ENCODE peak calls at places on chromosomes 11 and 22, in seven cellular contexts. One of them, this sample, is unnamed. For H3K4me1, the result is how much of the 10 kb centered on the place peaks cover.

GRCh38 chr11:73314121-73314948 is 6.3 kb downstream of the ARHGEF17 start:
- DNase-seq in stomach: no peak
- DNase-seq in CD4-positive, CD25-positive, alpha-beta regulatory T cell: no peak
- DNase-seq in body of pancreas: no peak
- DNase-seq in cardiac muscle cell: peak
- DNase-seq in lung: peak
- DNase-seq in adipocyte: peak
- DNase-seq in this sample: no peak

GRCh38 chr22:50002791-50003190 is 9.8 kb downstream of the IL17REL start:
- DNase-seq in stomach: no peak
- DNase-seq in CD4-positive, CD25-positive, alpha-beta regulatory T cell: no peak
- DNase-seq in body of pancreas: no peak
- DNase-seq in cardiac muscle cell: no peak
- DNase-seq in lung: no peak
- DNase-seq in adipocyte: no peak
- DNase-seq in this sample: no peak

GRCh38 chr11:71434576-71435130 is 13.5 kb downstream of the DHCR7 start:
- DNase-seq in stomach: no peak
- DNase-seq in CD4-positive, CD25-positive, alpha-beta regulatory T cell: no peak
- DNase-seq in body of pancreas: no peak
- DNase-seq in cardiac muscle cell: no peak
- DNase-seq in lung: no peak
- DNase-seq in adipocyte: no peak
- DNase-seq in this sample: no peak

GRCh38 chr11:29448246-29448877 is 568.5 kb downstream of the KCNA4 start:
- DNase-seq in stomach: no peak
- DNase-seq in CD4-positive, CD25-positive, alpha-beta regulatory T cell: no peak
- DNase-seq in body of pancreas: no peak
- DNase-seq in cardiac muscle cell: peak
- DNase-seq in lung: no peak
- DNase-seq in adipocyte: peak
- DNase-seq in this sample: no peak

GRCh38 chr22:32926600-32926999 is 125.1 kb downstream of the TIMP3 start:
- DNase-seq in stomach: no peak
- DNase-seq in CD4-positive, CD25-positive, alpha-beta regulatory T cell: no peak
- DNase-seq in body of pancreas: no peak
- DNase-seq in cardiac muscle cell: peak
- DNase-seq in lung: no peak
- DNase-seq in adipocyte: peak
- DNase-seq in this sample: no peak

GRCh38 chr11:59263225-59263894 is 50.6 kb upstream of the MPEG1 start:
- DNase-seq in stomach: peak
- DNase-seq in CD4-positive, CD25-positive, alpha-beta regulatory T cell: no peak
- DNase-seq in body of pancreas: peak
- DNase-seq in cardiac muscle cell: peak
- DNase-seq in lung: no peak
- DNase-seq in adipocyte: no peak
- DNase-seq in this sample: no peak

GRCh38 chr11:72982286-72982685 is 159.8 kb downstream of the FCHSD2 start:
- DNase-seq in stomach: no peak
- DNase-seq in CD4-positive, CD25-positive, alpha-beta regulatory T cell: no peak
- DNase-seq in body of pancreas: no peak
- DNase-seq in cardiac muscle cell: no peak
- DNase-seq in lung: no peak
- DNase-seq in adipocyte: no peak
- DNase-seq in this sample: no peak

GRCh38 chr11:58938398-58938797 is 890 bp upstream of the GLYATL1 start:
- DNase-seq in stomach: no peak
- DNase-seq in CD4-positive, CD25-positive, alpha-beta regulatory T cell: no peak
- DNase-seq in body of pancreas: no peak
- DNase-seq in cardiac muscle cell: no peak
- DNase-seq in lung: no peak
- DNase-seq in adipocyte: no peak
- DNase-seq in this sample: no peak

GRCh38 chr11:64060861-64061444 is 25.2 kb downstream of the FLRT1 start:
- DNase-seq in stomach: peak
- DNase-seq in CD4-positive, CD25-positive, alpha-beta regulatory T cell: peak
- DNase-seq in body of pancreas: no peak
- DNase-seq in cardiac muscle cell: peak
- DNase-seq in lung: peak
- DNase-seq in adipocyte: peak
- DNase-seq in this sample: no peak

GRCh38 chr11:28140689-28141455 is 32.7 kb downstream of the METTL15 start:
- DNase-seq in stomach: no peak
- DNase-seq in CD4-positive, CD25-positive, alpha-beta regulatory T cell: no peak
- DNase-seq in body of pancreas: no peak
- DNase-seq in cardiac muscle cell: no peak
- DNase-seq in lung: no peak
- DNase-seq in adipocyte: no peak
- DNase-seq in this sample: no peak

GRCh38 chr11:128498846-128499245 is 88.5 kb downstream of the ETS1 start:
- DNase-seq in stomach: no peak
- DNase-seq in CD4-positive, CD25-positive, alpha-beta regulatory T cell: no peak
- DNase-seq in body of pancreas: no peak
- DNase-seq in cardiac muscle cell: no peak
- DNase-seq in lung: no peak
- DNase-seq in adipocyte: peak
- DNase-seq in this sample: no peak

GRCh38 chr11:34276465-34276864 is 81.3 kb downstream of the ABTB2 start:
- DNase-seq in stomach: no peak
- DNase-seq in CD4-positive, CD25-positive, alpha-beta regulatory T cell: no peak
- DNase-seq in body of pancreas: no peak
- DNase-seq in cardiac muscle cell: no peak
- DNase-seq in lung: no peak
- DNase-seq in adipocyte: peak
- DNase-seq in this sample: no peak

GRCh38 chr11:102229510-102230119 is 87.7 kb upstream of the BIRC3 start:
- DNase-seq in stomach: peak
- DNase-seq in CD4-positive, CD25-positive, alpha-beta regulatory T cell: no peak
- DNase-seq in body of pancreas: no peak
- DNase-seq in cardiac muscle cell: no peak
- DNase-seq in lung: no peak
- DNase-seq in adipocyte: no peak
- DNase-seq in this sample: no peak

GRCh38 chr11:1652778-1653540 is 23.4 kb downstream of the KRTAP5-5 start:
- DNase-seq in stomach: peak
- DNase-seq in CD4-positive, CD25-positive, alpha-beta regulatory T cell: peak
- DNase-seq in body of pancreas: peak
- DNase-seq in cardiac muscle cell: peak
- DNase-seq in lung: peak
- DNase-seq in adipocyte: peak
- DNase-seq in this sample: peak

GRCh38 chr22:43490311-43490710 is 78.5 kb downstream of the MPPED1 start:
- DNase-seq in stomach: no peak
- DNase-seq in CD4-positive, CD25-positive, alpha-beta regulatory T cell: no peak
- DNase-seq in body of pancreas: no peak
- DNase-seq in cardiac muscle cell: no peak
- DNase-seq in lung: no peak
- DNase-seq in adipocyte: no peak
- DNase-seq in this sample: no peak

GRCh38 chr22:43488031-43488892 is 76.4 kb downstream of the MPPED1 start:
- DNase-seq in stomach: no peak
- DNase-seq in CD4-positive, CD25-positive, alpha-beta regulatory T cell: no peak
- DNase-seq in body of pancreas: no peak
- DNase-seq in cardiac muscle cell: no peak
- DNase-seq in lung: no peak
- DNase-seq in adipocyte: no peak
- DNase-seq in this sample: no peak

GRCh38 chr22:43485717-43486116 is 73.9 kb downstream of the MPPED1 start:
- DNase-seq in stomach: no peak
- DNase-seq in CD4-positive, CD25-positive, alpha-beta regulatory T cell: no peak
- DNase-seq in body of pancreas: no peak
- DNase-seq in cardiac muscle cell: no peak
- DNase-seq in lung: no peak
- DNase-seq in adipocyte: no peak
- DNase-seq in this sample: no peak

GRCh38 chr22:43488937-43489336 is 77.1 kb downstream of the MPPED1 start:
- DNase-seq in stomach: no peak
- DNase-seq in CD4-positive, CD25-positive, alpha-beta regulatory T cell: no peak
- DNase-seq in body of pancreas: no peak
- DNase-seq in cardiac muscle cell: no peak
- DNase-seq in lung: no peak
- DNase-seq in adipocyte: no peak
- DNase-seq in this sample: no peak

DNA sequence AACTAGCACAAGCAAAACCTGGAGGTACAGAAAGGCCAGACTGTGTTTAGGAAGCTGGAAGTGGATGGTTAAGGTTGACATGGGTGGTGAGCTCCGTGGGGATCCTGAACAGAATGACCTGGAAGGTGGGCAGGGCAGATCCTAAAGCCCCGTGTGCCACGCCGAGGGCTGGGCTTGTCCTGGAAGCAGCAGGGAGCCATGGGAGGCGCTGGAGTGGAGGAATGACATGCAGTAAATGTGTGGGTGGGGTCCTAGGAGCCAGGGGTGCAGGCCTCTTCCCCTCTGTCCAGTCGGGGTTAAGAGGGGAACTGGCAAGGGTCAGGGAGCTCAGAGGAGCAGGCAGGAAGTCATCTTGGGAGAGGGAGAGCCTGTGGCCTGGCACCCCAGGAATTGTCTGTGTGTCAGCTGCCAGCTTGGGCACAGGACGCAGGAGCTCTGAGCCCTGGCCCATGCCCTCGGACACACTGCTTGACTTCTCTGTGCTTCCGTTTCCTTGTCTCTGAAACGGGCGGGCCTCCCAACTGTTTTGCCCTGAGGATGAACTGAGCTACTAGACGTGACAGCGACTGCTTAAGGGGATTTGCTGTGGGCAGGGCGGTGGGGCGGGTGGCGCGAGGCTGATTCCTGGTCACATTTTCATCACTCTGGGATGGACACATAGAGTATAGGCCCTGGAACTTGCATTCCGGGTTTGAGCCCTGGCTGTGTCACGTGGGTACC is 75.7 kb downstream of the MPPED1 start:
- DNase-seq in stomach: no peak
- DNase-seq in CD4-positive, CD25-positive, alpha-beta regulatory T cell: no peak
- DNase-seq in body of pancreas: no peak
- DNase-seq in cardiac muscle cell: no peak
- DNase-seq in lung: no peak
- DNase-seq in adipocyte: no peak
- DNase-seq in this sample: no peak
- H3K4me1 ChIP-seq in stomach: under half
- H3K4me1 ChIP-seq in CD4-positive, CD25-positive, alpha-beta regulatory T cell: under half
- H3K4me1 ChIP-seq in body of pancreas: under half
- H3K4me1 ChIP-seq in cardiac muscle cell: under half
- H3K4me1 ChIP-seq in lung: under half
- H3K4me1 ChIP-seq in adipocyte: under half
- H3K4me1 ChIP-seq in this sample: under half

DNA sequence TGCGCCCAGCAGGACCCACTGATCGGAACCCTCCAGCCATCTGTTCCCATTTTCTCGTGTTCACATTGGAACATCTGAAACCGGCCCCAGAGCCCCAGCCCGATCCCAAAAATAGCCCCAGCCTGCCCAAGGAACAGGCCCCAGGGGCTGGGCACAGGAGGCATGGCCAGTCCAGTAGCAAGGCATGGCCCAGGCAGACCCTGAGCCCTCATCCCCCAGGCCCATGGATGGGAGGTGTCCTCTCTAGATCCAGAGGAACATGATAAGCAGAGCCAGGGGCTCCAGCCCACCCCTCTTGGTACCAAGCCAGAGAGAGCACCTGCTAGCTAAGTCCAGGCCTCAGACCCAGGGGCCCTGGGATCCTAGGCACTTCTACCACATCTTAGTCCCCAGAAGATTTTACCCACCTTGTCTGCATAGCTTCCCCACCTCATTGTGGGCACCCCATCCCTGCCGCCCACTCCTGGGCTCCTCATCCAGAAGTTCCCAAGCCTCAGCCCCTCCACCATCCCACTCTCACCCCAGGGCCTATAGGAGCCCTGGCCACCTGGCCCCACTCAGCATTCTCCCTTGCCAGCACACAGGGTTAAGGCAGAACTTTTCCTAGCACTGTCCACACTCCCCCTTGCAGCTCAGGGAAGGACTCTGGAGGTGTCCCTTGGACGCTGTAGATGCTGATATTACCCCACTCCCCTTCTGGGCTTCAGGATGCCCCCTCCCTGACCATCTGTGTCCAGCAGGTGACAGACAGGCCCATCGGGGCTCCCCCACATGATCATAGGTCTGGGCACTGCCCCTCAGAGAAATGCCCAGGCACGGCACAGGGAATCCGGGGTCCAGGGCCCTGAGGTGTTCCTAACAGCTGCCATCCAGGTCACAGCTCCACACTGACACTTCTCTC is 9.5 kb downstream of the BCL9L start:
- DNase-seq in stomach: no peak
- DNase-seq in CD4-positive, CD25-positive, alpha-beta regulatory T cell: no peak
- DNase-seq in body of pancreas: no peak
- DNase-seq in cardiac muscle cell: no peak
- DNase-seq in lung: no peak
- DNase-seq in adipocyte: no peak
- DNase-seq in this sample: peak
- H3K4me1 ChIP-seq in stomach: half or more
- H3K4me1 ChIP-seq in CD4-positive, CD25-positive, alpha-beta regulatory T cell: half or more
- H3K4me1 ChIP-seq in body of pancreas: half or more
- H3K4me1 ChIP-seq in cardiac muscle cell: half or more
- H3K4me1 ChIP-seq in lung: half or more
- H3K4me1 ChIP-seq in adipocyte: half or more
- H3K4me1 ChIP-seq in this sample: half or more

GRCh38 chr11:96242971-96243647 is 99.9 kb downstream of the MAML2 start:
- DNase-seq in stomach: peak
- DNase-seq in CD4-positive, CD25-positive, alpha-beta regulatory T cell: peak
- DNase-seq in body of pancreas: peak
- DNase-seq in cardiac muscle cell: peak
- DNase-seq in lung: peak
- DNase-seq in adipocyte: peak
- DNase-seq in this sample: peak
- H3K4me1 ChIP-seq in stomach: under half
- H3K4me1 ChIP-seq in CD4-positive, CD25-positive, alpha-beta regulatory T cell: under half
- H3K4me1 ChIP-seq in body of pancreas: under half
- H3K4me1 ChIP-seq in cardiac muscle cell: under half
- H3K4me1 ChIP-seq in lung: under half
- H3K4me1 ChIP-seq in adipocyte: half or more
- H3K4me1 ChIP-seq in this sample: under half

DNA sequence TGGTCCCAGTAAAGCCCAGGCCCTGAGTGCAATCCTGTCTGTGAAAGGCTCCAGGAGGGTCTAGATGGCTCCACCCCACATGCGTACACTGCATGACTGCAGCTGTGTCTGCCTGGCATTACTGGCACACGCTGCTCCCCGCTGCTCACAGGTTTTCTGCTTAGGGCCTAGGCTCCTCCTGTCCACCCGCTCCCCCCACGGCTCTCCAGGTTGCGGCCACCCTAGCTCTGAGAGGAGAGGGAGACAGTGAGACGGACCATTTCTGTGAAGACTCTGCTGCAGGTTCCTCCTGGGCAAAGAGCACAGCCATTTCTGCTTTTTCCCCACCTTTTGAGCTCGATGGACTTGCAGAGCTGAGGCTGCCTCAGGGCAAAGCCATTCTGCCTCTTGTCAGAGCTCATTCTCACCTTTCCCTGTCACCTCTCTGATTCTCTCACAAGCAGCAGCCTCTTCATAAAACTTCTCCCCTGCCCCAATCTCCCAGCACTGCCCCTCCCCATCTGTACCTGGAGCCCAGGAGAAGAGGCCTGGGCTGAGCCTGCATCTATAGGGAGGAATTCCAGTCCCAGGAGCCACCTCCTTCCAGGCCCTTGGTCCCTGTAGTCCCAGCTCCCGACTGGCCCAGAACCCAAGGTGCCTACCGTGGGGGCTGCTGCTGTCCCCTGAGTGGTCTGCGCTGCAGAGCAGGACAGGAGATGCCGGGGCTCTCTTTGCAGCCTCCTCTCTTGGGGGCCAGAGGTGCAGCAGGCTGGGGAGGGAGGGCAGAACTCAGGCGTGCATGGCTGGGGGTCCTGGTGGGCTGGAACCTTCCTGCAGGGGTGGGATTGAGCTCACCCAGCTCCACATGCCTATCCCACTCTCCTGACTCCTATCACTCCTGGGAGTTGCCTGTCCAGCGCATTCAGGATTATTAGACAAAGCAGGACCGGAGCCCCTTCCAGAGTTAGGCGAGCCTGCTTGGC is 433.7 kb upstream of the B3GAT1 start:
- DNase-seq in stomach: no peak
- DNase-seq in CD4-positive, CD25-positive, alpha-beta regulatory T cell: no peak
- DNase-seq in body of pancreas: no peak
- DNase-seq in cardiac muscle cell: no peak
- DNase-seq in lung: peak
- DNase-seq in adipocyte: no peak
- DNase-seq in this sample: no peak
- H3K4me1 ChIP-seq in stomach: under half
- H3K4me1 ChIP-seq in CD4-positive, CD25-positive, alpha-beta regulatory T cell: under half
- H3K4me1 ChIP-seq in body of pancreas: under half
- H3K4me1 ChIP-seq in cardiac muscle cell: under half
- H3K4me1 ChIP-seq in lung: under half
- H3K4me1 ChIP-seq in adipocyte: under half
- H3K4me1 ChIP-seq in this sample: under half